ENCODE peak calls at places on chromosome 14, in eight cellular contexts. D, L, G, J, F, R, W and K are unnamed samples.

GRCh38 chr14:32980178-32980886 is 41.7 kb downstream of the NPAS3 start:
- DNase-seq in D (no peak), L (no peak), G (no peak), J (no peak), F (no peak), R (no peak), W (no peak), K (no peak)

GRCh38 chr14:98217530-98217929 is 1054.5 kb downstream of the BCL11B start:
- DNase-seq in D (no peak), L (no peak), G (no peak), J (no peak), F (no peak), R (no peak), W (no peak), K (no peak)

GRCh38 chr14:51453869-51454268 is 197.8 kb upstream of the FRMD6 start:
- DNase-seq in D (no peak), L (peak; percentile 40), G (no peak), J (no peak), F (no peak), R (no peak), W (no peak), K (no peak)

GRCh38 chr14:91897121-91897701 is 29.9 kb upstream of the TC2N start:
- DNase-seq in D (peak; percentile 54), L (peak; percentile 70), G (peak; percentile 89), J (no peak), F (no peak), R (peak; percentile 62), W (no peak), K (peak; percentile 36)

GRCh38 chr14:79856357-79856756 is 354.9 kb downstream of the DIO2 start:
- DNase-seq in D (no peak), L (peak; percentile 58), G (no peak), J (no peak), F (no peak), R (no peak), W (no peak), K (no peak)

GRCh38 chr14:33564774-33565630 is 385.9 kb downstream of the EGLN3 start:
- DNase-seq in D (no peak), L (peak; percentile 94), G (no peak), J (no peak), F (no peak), R (no peak), W (no peak), K (peak; percentile 11)

GRCh38 chr14:74575936-74576335 is 36.1 kb downstream of the LTBP2 start:
- DNase-seq in D (no peak), L (no peak), G (no peak), J (no peak), F (no peak), R (no peak), W (no peak), K (no peak)

GRCh38 chr14:39841088-39841487 is 408.9 kb upstream of the FBXO33 start:
- DNase-seq in D (no peak), L (peak; percentile 70), G (no peak), J (no peak), F (no peak), R (no peak), W (no peak), K (no peak)

GRCh38 chr14:76413962-76414665 is 38.2 kb downstream of the ESRRB start:
- DNase-seq in D (no peak), L (no peak), G (no peak), J (no peak), F (no peak), R (no peak), W (no peak), K (no peak)

GRCh38 chr14:91996951-91997371 is 42.9 kb downstream of the TRIP11 start:
- DNase-seq in D (no peak), L (peak; percentile 87), G (no peak), J (no peak), F (peak; percentile 14), R (no peak), W (no peak), K (peak; percentile 43)

GRCh38 chr14:97065305-97066067 is 268.3 kb downstream of the VRK1 start:
- DNase-seq in D (no peak), L (no peak), G (no peak), J (no peak), F (no peak), R (no peak), W (no peak), K (no peak)

GRCh38 chr14:53715390-53715730 is 241.3 kb downstream of the BMP4 start:
- DNase-seq in D (no peak), L (peak; percentile 70), G (no peak), J (no peak), F (peak; percentile 3), R (no peak), W (no peak), K (no peak)

GRCh38 chr14:75518625-75519024 is 3.6 kb upstream of the BATF start:
- DNase-seq in D (no peak), L (no peak), G (no peak), J (peak; percentile 51), F (peak; percentile 57), R (no peak), W (no peak), K (peak; percentile 36)

GRCh38 chr14:103628221-103628683 is 759 bp upstream of the KLC1 start:
- DNase-seq in D (peak; percentile 70), L (peak; percentile 79), G (peak; percentile 81), J (peak; percentile 53), F (peak; percentile 81), R (peak; percentile 78), W (peak; percentile 86), K (no peak)

GRCh38 chr14:89374908-89375307 is 42.1 kb downstream of the FOXN3 start:
- DNase-seq in D (no peak), L (no peak), G (no peak), J (no peak), F (no peak), R (no peak), W (no peak), K (no peak)

GRCh38 chr14:61382842-61383241 is 61.5 kb downstream of the PRKCH start:
- DNase-seq in D (no peak), L (no peak), G (no peak), J (no peak), F (no peak), R (no peak), W (no peak), K (no peak)

GRCh38 chr14:61388173-61388975 is 67.0 kb downstream of the PRKCH start:
- DNase-seq in D (no peak), L (peak; percentile 25), G (no peak), J (peak; percentile 49), F (no peak), R (no peak), W (no peak), K (no peak)

GRCh38 chr14:61387076-61387475 is 65.7 kb downstream of the PRKCH start:
- DNase-seq in D (no peak), L (no peak), G (no peak), J (peak; percentile 46), F (no peak), R (no peak), W (no peak), K (no peak)

GRCh38 chr14:61386173-61386772 is 64.9 kb downstream of the PRKCH start:
- DNase-seq in D (no peak), L (no peak), G (no peak), J (no peak), F (no peak), R (no peak), W (no peak), K (no peak)

GRCh38 chr14:61385002-61385685 is 63.8 kb downstream of the PRKCH start:
- DNase-seq in D (no peak), L (peak; percentile 6), G (no peak), J (peak; percentile 43), F (peak; percentile 26), R (no peak), W (no peak), K (no peak)
- H3K4me1 ChIP-seq in D (peaks cover 10% of the 10 kb centered on the region), L (no peaks in the 10 kb centered on the region), G (no peaks in the 10 kb centered on the region), J (peaks cover 18% of the 10 kb centered on the region), F (no peaks in the 10 kb centered on the region), R (peaks cover 83% of the 10 kb centered on the region), W (peaks cover 54% of the 10 kb centered on the region), K (peaks cover 3% of the 10 kb centered on the region)

DNA sequence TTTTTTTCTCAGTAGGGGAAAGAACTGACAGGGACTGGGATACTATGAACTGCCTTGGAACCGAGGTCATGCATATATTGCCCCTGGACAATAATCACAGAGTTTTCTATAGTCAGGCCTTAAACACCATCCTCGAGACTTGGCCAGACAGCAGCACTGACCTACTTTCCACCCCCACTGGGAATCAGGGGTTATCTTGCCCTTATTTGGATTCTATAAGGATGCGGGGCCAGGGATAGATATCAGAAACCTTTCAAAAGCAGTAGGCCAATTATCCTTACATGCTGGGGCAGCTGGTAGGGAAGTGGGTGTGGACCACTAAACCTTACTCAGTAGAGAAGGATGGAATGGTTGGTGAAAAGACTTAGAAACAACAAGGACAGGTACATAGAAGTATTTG is 2.0 kb downstream of the ZNF219 start:
- DNase-seq in D (no peak), L (no peak), G (no peak), J (no peak), F (no peak), R (no peak), W (no peak), K (no peak)
- H3K4me1 ChIP-seq in D (peaks cover 13% of the 10 kb centered on the region), L (peaks cover 3% of the 10 kb centered on the region), G (peaks cover 37% of the 10 kb centered on the region), J (peaks cover 19% of the 10 kb centered on the region), F (peaks cover 18% of the 10 kb centered on the region), R (peaks cover 54% of the 10 kb centered on the region), W (peaks cover 58% of the 10 kb centered on the region), K (peaks cover 11% of the 10 kb centered on the region)

DNA sequence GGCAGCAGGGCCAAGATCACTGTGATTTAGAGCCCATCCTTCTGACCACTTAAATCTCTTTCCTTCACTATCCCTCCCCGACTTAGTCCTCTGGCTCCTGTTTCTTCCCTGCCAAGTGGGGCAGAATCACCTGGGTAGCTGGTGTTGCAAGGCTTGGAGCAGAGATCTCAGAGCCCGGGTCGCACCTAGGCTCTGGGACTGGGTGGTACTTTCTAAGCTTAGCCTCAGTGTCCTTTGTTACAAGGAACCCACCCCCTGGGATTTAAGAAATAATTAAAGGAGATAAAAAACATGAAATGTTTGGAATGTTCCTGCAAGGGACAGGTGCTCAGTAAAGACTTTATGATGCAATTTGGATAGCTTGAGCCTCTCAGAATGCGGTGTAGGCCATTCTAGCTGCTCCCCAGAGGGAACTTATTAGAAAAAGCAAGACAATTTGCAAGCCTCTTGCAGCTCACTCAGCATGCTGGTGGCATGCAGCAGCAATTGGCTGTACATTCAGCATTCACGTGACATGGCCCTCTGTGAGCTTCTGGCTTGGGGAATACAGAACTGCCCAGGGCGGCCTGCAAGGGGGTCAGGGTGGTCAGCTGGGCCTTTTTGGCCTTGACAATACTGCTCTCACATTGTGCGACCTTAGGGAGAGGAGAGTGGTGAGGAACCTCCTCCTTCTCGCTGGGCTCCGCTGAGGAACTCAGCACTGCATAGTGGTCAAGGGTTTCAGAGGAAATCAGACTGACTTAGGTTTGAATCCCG is 16.8 kb downstream of the C14orf132 start:
- DNase-seq in D (peak; percentile 7), L (no peak), G (no peak), J (no peak), F (no peak), R (no peak), W (no peak), K (no peak)
- H3K4me1 ChIP-seq in D (no peaks in the 10 kb centered on the region), L (peaks cover 15% of the 10 kb centered on the region), G (no peaks in the 10 kb centered on the region), J (no peaks in the 10 kb centered on the region), F (no peaks in the 10 kb centered on the region), R (peaks cover 6% of the 10 kb centered on the region), W (peaks cover 4% of the 10 kb centered on the region), K (peaks cover 8% of the 10 kb centered on the region)

DNA sequence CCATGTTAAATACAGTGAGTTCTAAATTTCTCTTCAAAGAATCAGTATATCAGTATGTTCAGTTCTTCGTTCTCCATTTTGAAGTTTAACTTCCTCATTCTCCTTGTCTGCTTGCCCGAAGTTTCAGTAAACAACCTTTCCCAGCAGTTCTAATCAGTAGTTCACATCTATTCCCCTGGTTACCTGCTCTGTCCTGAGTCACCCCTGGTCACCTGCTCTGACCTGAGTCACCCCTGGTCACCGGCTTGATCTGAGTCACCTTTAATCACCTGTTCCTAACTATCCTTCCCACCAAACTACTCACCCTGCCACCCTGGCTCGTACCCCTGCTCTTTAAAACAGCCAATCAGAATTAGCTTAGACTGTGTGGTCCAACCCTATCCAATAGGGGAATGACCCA is 9.4 kb upstream of the OR10G3 start:
- DNase-seq in D (no peak), L (no peak), G (no peak), J (no peak), F (no peak), R (no peak), W (no peak), K (no peak)
- H3K4me1 ChIP-seq in D (no peaks in the 10 kb centered on the region), L (no peaks in the 10 kb centered on the region), G (no peaks in the 10 kb centered on the region), J (no peaks in the 10 kb centered on the region), F (no peaks in the 10 kb centered on the region), R (no peaks in the 10 kb centered on the region), W (no peaks in the 10 kb centered on the region), K (no peaks in the 10 kb centered on the region)